ENCODE peak calls at places on chromosomes 6 and 20, in ten cellular contexts. C, V, Y, E, A, Z, Q, U, P and R are unnamed samples.

GRCh38 chr6:15063253-15063853 is 182.5 kb upstream of the JARID2 start:
- DNase-seq in A (peak), U (no peak), Q (peak), P (peak), E (no peak), Y (no peak), V (peak), C (no peak), Z (no peak), R (no peak)

GRCh38 chr6:47241742-47242482 is 67.8 kb downstream of the TNFRSF21 start:
- DNase-seq in U (no peak), P (peak), C (no peak), Z (peak), Y (no peak), A (no peak), Q (no peak), V (no peak), E (peak), R (no peak)

GRCh38 chr6:106254636-106255035 is 70.9 kb downstream of the ATG5 start:
- DNase-seq in P (peak), V (no peak), E (peak), A (no peak), C (no peak), Z (peak), Q (no peak), Y (no peak), U (no peak), R (peak)

GRCh38 chr20:60780388-60781025 is 471.6 kb upstream of the CDH4 start:
- DNase-seq in Z (no peak), P (no peak), U (no peak), C (no peak), V (no peak), E (no peak), Y (no peak), Q (no peak), A (no peak), R (no peak)

GRCh38 chr6:162698440-162698839 is 29.1 kb downstream of the PRKN start:
- DNase-seq in Y (no peak), P (no peak), U (no peak), A (no peak), V (no peak), E (no peak), Q (no peak), Z (no peak), C (no peak), R (no peak)

GRCh38 chr6:3400162-3400561 is 56.7 kb downstream of the SLC22A23 start:
- DNase-seq in Z (no peak), P (no peak), C (no peak), U (no peak), E (no peak), V (no peak), Y (no peak), Q (no peak), A (no peak), R (no peak)

GRCh38 chr6:98946877-98947410 is 802 bp downstream of the FBXL4 start:
- DNase-seq in Q (peak), P (peak), Z (peak), Y (no peak), U (peak), A (peak), C (no peak), E (peak), V (peak), R (no peak)

GRCh38 chr6:69866351-69867074 is at the start of gene COL19A1:
- DNase-seq in P (no peak), Y (no peak), C (peak), A (peak), Z (peak), E (no peak), Q (no peak), U (no peak), V (peak), R (no peak)

GRCh38 chr6:7188492-7188891 is 80.7 kb downstream of the RREB1 start:
- DNase-seq in P (no peak), U (no peak), A (peak), Y (peak), C (no peak), E (no peak), Z (no peak), V (peak), Q (no peak), R (no peak)

GRCh38 chr20:8790442-8791074 is 278.3 kb upstream of the PLCB4 start:
- DNase-seq in Q (no peak), U (no peak), E (peak), V (peak), Z (peak), A (no peak), P (peak), Y (peak), C (peak), R (no peak)

GRCh38 chr6:11017090-11017489 is 27.0 kb downstream of the ELOVL2 start:
- DNase-seq in U (no peak), P (no peak), A (no peak), Q (no peak), Y (no peak), V (no peak), Z (no peak), C (no peak), E (no peak), R (no peak)

GRCh38 chr6:158042245-158042798 is 60.7 kb downstream of the SYNJ2 start:
- DNase-seq in Y (no peak), C (no peak), P (peak), U (no peak), A (no peak), Q (no peak), Z (peak), E (peak), V (no peak), R (no peak)

GRCh38 chr20:8473459-8473858 is 341.4 kb downstream of the PLCB1 start:
- DNase-seq in E (peak), A (no peak), V (no peak), Z (peak), U (no peak), Y (no peak), P (peak), C (no peak), Q (no peak), R (no peak)

GRCh38 chr6:149942461-149942829 is 631 bp downstream of the ULBP2 start:
- DNase-seq in Y (no peak), E (no peak), A (no peak), Q (no peak), Z (no peak), V (no peak), P (no peak), C (no peak), U (no peak), R (no peak)

GRCh38 chr20:51457281-51457932 is 85.1 kb downstream of the NFATC2 start:
- DNase-seq in A (no peak), Q (peak), V (peak), U (peak), Y (no peak), E (peak), C (no peak), Z (peak), P (peak), R (peak)

GRCh38 chr6:19137419-19138035 is 699.6 kb upstream of the ID4 start:
- DNase-seq in V (no peak), P (no peak), U (no peak), A (no peak), Q (no peak), C (no peak), Z (no peak), E (no peak), Y (no peak), R (no peak)

GRCh38 chr6:6686748-6687601 is 98.5 kb downstream of the LY86 start:
- DNase-seq in Y (no peak), E (peak), U (peak), P (peak), C (peak), Z (peak), A (no peak), Q (peak), V (peak), R (peak)

GRCh38 chr6:132298344-132298949 is 102.8 kb downstream of the MOXD1 start:
- DNase-seq in V (peak), P (peak), A (peak), U (no peak), Y (peak), Z (peak), C (no peak), E (peak), Q (peak), R (no peak)

GRCh38 chr6:53326372-53327016 is 22.3 kb downstream of the ELOVL5 start:
- DNase-seq in A (no peak), Y (no peak), V (no peak), C (no peak), P (peak), Z (peak), Q (no peak), E (peak), U (peak), R (peak)

GRCh38 chr6:836276-836853 is 143.4 kb upstream of the EXOC2 start:
- DNase-seq in C (no peak), Q (no peak), Z (no peak), E (no peak), U (no peak), V (no peak), A (no peak), P (no peak), Y (no peak), R (no peak)

GRCh38 chr6:136658711-136659110 is 108.5 kb upstream of the MAP7 start:
- DNase-seq in E (no peak), Y (no peak), Z (no peak), P (no peak), V (no peak), A (no peak), C (no peak), U (no peak), Q (no peak), R (no peak)

GRCh38 chr6:103027532-103027931 is 1634.0 kb downstream of the GRIK2 start:
- DNase-seq in Z (no peak), U (no peak), E (no peak), Y (no peak), V (no peak), P (no peak), C (no peak), A (no peak), Q (no peak), R (no peak)

GRCh38 chr6:55969501-55969900 is 94.1 kb upstream of the BMP5 start:
- DNase-seq in A (no peak), Y (no peak), Q (no peak), U (no peak), C (no peak), E (no peak), P (no peak), V (no peak), Z (no peak), R (no peak)

GRCh38 chr6:78076371-78076770 is 423.5 kb downstream of the MEI4 start:
- DNase-seq in U (no peak), P (no peak), A (no peak), C (no peak), V (no peak), E (no peak), Q (no peak), Y (no peak), Z (no peak), R (no peak)

GRCh38 chr6:3500262-3501001 is 43.6 kb upstream of the SLC22A23 start:
- DNase-seq in Q (no peak), V (no peak), P (peak), E (peak), C (no peak), A (no peak), Y (no peak), Z (no peak), U (no peak), R (no peak)

GRCh38 chr20:60867589-60867988 is 384.5 kb upstream of the CDH4 start:
- DNase-seq in P (no peak), C (no peak), Y (no peak), V (no peak), A (no peak), E (no peak), U (no peak), Q (no peak), Z (no peak), R (no peak)

GRCh38 chr6:32638521-32639219 is 1.5 kb downstream of the HLA-DQA1 start:
- DNase-seq in E (no peak), Q (no peak), P (no peak), Y (no peak), A (no peak), Z (no peak), V (peak), C (no peak), U (no peak), R (no peak)

GRCh38 chr6:105593056-105593455 is 190.2 kb upstream of the PREP start:
- DNase-seq in Q (no peak), P (peak), U (no peak), Y (no peak), A (no peak), E (no peak), C (no peak), Z (no peak), V (no peak), R (no peak)

GRCh38 chr6:111871725-111872520 is 1.3 kb downstream of the FYN start:
- DNase-seq in V (peak), P (peak), C (peak), Q (peak), Z (peak), U (no peak), E (peak), Y (no peak), A (no peak), R (no peak)

GRCh38 chr6:51855310-51856082 is 231.9 kb downstream of the PKHD1 start:
- DNase-seq in P (peak), E (peak), Z (peak), V (no peak), Y (peak), A (peak), C (peak), Q (no peak), U (no peak), R (no peak)

GRCh38 chr6:6798430-6798829 is 209.9 kb downstream of the LY86 start:
- DNase-seq in A (no peak), Q (no peak), Z (no peak), V (peak), C (no peak), Y (no peak), U (no peak), E (no peak), P (no peak), R (no peak)

GRCh38 chr20:50165687-50166554 is 12.4 kb upstream of the PEDS1 start:
- DNase-seq in Q (peak), E (peak), U (peak), Y (peak), P (peak), Z (peak), C (peak), V (peak), A (peak), R (peak)

GRCh38 chr6:410555-411395 is 19.2 kb downstream of the IRF4 start:
- DNase-seq in U (no peak), Z (no peak), P (no peak), V (no peak), C (no peak), Q (no peak), Y (no peak), E (no peak), A (no peak), R (no peak)